ENCODE peak calls at places on chromosomes 16 and 17, in four cellular contexts. D is type B pancreatic cell, C is omental fat pad, O is right lobe of liver. X is an unnamed sample.

GRCh38 chr17:7354262-7354781 is 634 bp upstream of the TMEM95 start:
- DNase-seq in O (no peak), D (no peak), C (no peak), X (no peak)

GRCh38 chr16:50244140-50244503 is 22.2 kb upstream of the ADCY7 start:
- DNase-seq in D (no peak), O (no peak), C (no peak), X (no peak)

GRCh38 chr17:2043785-2044184 is 2.0 kb downstream of the OVCA2 start:
- DNase-seq in O (no peak), D (no peak), C (no peak), X (no peak)

GRCh38 chr17:72719582-72720493 is 372.6 kb downstream of the SLC39A11 start:
- DNase-seq in D (no peak), O (no peak), C (no peak), X (no peak)

GRCh38 chr17:73508057-73508930 is 136.0 kb downstream of the SDK2 start:
- DNase-seq in O (no peak), C (no peak), D (no peak), X (no peak)

GRCh38 chr16:66927012-66927436 is 1.7 kb upstream of the RRAD start:
- DNase-seq in D (no peak), O (no peak), C (no peak), X (no peak)

GRCh38 chr16:79839450-79839849 is 238.9 kb upstream of the MAF start:
- DNase-seq in C (no peak), O (no peak), D (no peak), X (no peak)

GRCh38 chr16:27241658-27242057 is 26.9 kb downstream of the NSMCE1 start:
- DNase-seq in O (no peak), C (no peak), D (no peak), X (peak)

GRCh38 chr16:3578121-3578520 is 918 bp upstream of the NLRC3 start:
- DNase-seq in D (no peak), O (no peak), C (no peak), X (no peak)

GRCh38 chr17:59851431-59852375 is 41.0 kb downstream of the TUBD1 start:
- DNase-seq in D (no peak), C (no peak), O (no peak), X (peak)

GRCh38 chr16:2095315-2095853 is 40.3 kb downstream of the PKD1 start:
- DNase-seq in C (no peak), O (no peak), D (no peak), X (no peak)

GRCh38 chr16:29700253-29700987 is 21.4 kb downstream of the QPRT start:
- DNase-seq in C (peak), D (peak), O (peak), X (peak)

GRCh38 chr16:20610892-20611349 is 34.8 kb upstream of the ACSM2B start:
- DNase-seq in O (no peak), C (no peak), D (no peak), X (no peak)

GRCh38 chr16:30354423-30355143 is 525 bp downstream of the CD2BP2 start:
- DNase-seq in C (no peak), D (no peak), O (peak), X (no peak)

GRCh38 chr16:12340151-12340733 is 363.7 kb downstream of the SNX29 start:
- DNase-seq in O (peak), D (no peak), C (no peak), X (no peak)

GRCh38 chr16:9105189-9105588 is 13.7 kb downstream of the HAPSTR1 start:
- DNase-seq in O (no peak), D (no peak), C (no peak), X (no peak)

GRCh38 chr16:13923703-13924298 is 3.8 kb downstream of the ERCC4 start:
- DNase-seq in C (no peak), D (no peak), O (no peak), X (no peak)

GRCh38 chr16:75265911-75266701 is 14.7 kb upstream of the BCAR1 start:
- DNase-seq in O (peak), C (no peak), D (peak), X (peak)

GRCh38 chr17:28347261-28347891 is 10.0 kb downstream of the POLDIP2 start:
- DNase-seq in D (no peak), C (no peak), O (no peak), X (peak)

GRCh38 chr17:3626831-3627565 is 9.1 kb downstream of the SHPK start:
- DNase-seq in C (no peak), D (no peak), O (no peak), X (no peak)

GRCh38 chr16:22665803-22666202 is 148.2 kb upstream of the HS3ST2 start:
- DNase-seq in O (no peak), D (no peak), C (no peak), X (no peak)

GRCh38 chr17:80095038-80095843 is 6.1 kb upstream of the GAA start:
- DNase-seq in O (no peak), D (no peak), C (no peak), X (peak)

GRCh38 chr16:85263214-85263613 is 150.9 kb upstream of the CIBAR2 start:
- DNase-seq in C (no peak), D (no peak), O (no peak), X (no peak)

GRCh38 chr17:13074026-13074425 is 56.2 kb upstream of the ELAC2 start:
- DNase-seq in D (no peak), O (no peak), C (no peak), X (no peak)

GRCh38 chr17:43907425-43907981 is at the start of gene MPP2:
- DNase-seq in O (no peak), D (peak), C (peak), X (no peak)

GRCh38 chr17:17533901-17534441 is 37.8 kb upstream of the RASD1 start:
- DNase-seq in C (no peak), O (no peak), D (no peak), X (no peak)

GRCh38 chr16:55539049-55539448 is 27.4 kb upstream of the CAPNS2 start:
- DNase-seq in O (no peak), C (no peak), D (no peak), X (no peak)

GRCh38 chr17:82241183-82241925 is 12.5 kb downstream of the SLC16A3 start:
- DNase-seq in O (peak), D (no peak), C (peak), X (no peak)

GRCh38 chr17:75492555-75493168 is 22.7 kb downstream of the CASKIN2 start:
- DNase-seq in O (no peak), D (no peak), C (no peak), X (no peak)

GRCh38 chr17:44688200-44688599 is 1.4 kb downstream of the CCDC43 start:
- DNase-seq in D (no peak), O (no peak), C (no peak), X (no peak)

GRCh38 chr17:41528959-41529353 is 848 bp upstream of the KRT19 start:
- DNase-seq in O (no peak), C (no peak), D (no peak), X (no peak)

GRCh38 chr16:88349903-88350900 is 32.6 kb upstream of the ZNF469 start:
- DNase-seq in D (no peak), C (no peak), O (peak), X (no peak)

X was measured in left lobe of liver.